ENCODE peak calls at places on chromosome 4, in six cellular contexts. One of them, this sample, is unnamed.

GRCh38 chr4:74217365-74217764 is 59.4 kb downstream of the MTHFD2L start:
- DNase-seq in activated gamma-delta T cell treated with Interleukin-2 at 50 U/mL for 16 hours: no peak
- DNase-seq in stimulated activated CD4-positive, alpha-beta T cell treated with anti-CD3 and anti-CD28 coated beads, Interleukin-2, amount 100 ng/mL, for 48 hours: no peak
- DNase-seq in PC-3: peak
- DNase-seq in NCI-H187: no peak
- DNase-seq in mesenchymal stem cell: peak
- DNase-seq in this sample: peak

GRCh38 chr4:182862921-182863320 is 54.3 kb downstream of the DCTD start:
- DNase-seq in activated gamma-delta T cell treated with Interleukin-2 at 50 U/mL for 16 hours: no peak
- DNase-seq in NCI-H187: no peak
- DNase-seq in mesenchymal stem cell: no peak
- DNase-seq in PC-3: no peak
- DNase-seq in stimulated activated CD4-positive, alpha-beta T cell treated with anti-CD3 and anti-CD28 coated beads, Interleukin-2, amount 100 ng/mL, for 48 hours: no peak
- DNase-seq in this sample: peak

GRCh38 chr4:81471361-81472248 is at the start of gene RASGEF1B:
- DNase-seq in activated gamma-delta T cell treated with Interleukin-2 at 50 U/mL for 16 hours: peak
- DNase-seq in mesenchymal stem cell: peak
- DNase-seq in NCI-H187: peak
- DNase-seq in PC-3: peak
- DNase-seq in stimulated activated CD4-positive, alpha-beta T cell treated with anti-CD3 and anti-CD28 coated beads, Interleukin-2, amount 100 ng/mL, for 48 hours: peak
- DNase-seq in this sample: peak

GRCh38 chr4:17059192-17059634 is 160.8 kb upstream of the LDB2 start:
- DNase-seq in stimulated activated CD4-positive, alpha-beta T cell treated with anti-CD3 and anti-CD28 coated beads, Interleukin-2, amount 100 ng/mL, for 48 hours: no peak
- DNase-seq in mesenchymal stem cell: no peak
- DNase-seq in PC-3: no peak
- DNase-seq in NCI-H187: no peak
- DNase-seq in activated gamma-delta T cell treated with Interleukin-2 at 50 U/mL for 16 hours: no peak
- DNase-seq in this sample: no peak

GRCh38 chr4:83334425-83335241 is at the start of gene HPSE:
- DNase-seq in mesenchymal stem cell: peak
- DNase-seq in activated gamma-delta T cell treated with Interleukin-2 at 50 U/mL for 16 hours: peak
- DNase-seq in stimulated activated CD4-positive, alpha-beta T cell treated with anti-CD3 and anti-CD28 coated beads, Interleukin-2, amount 100 ng/mL, for 48 hours: peak
- DNase-seq in NCI-H187: peak
- DNase-seq in PC-3: peak
- DNase-seq in this sample: peak

GRCh38 chr4:37989398-37990260 is 29.4 kb downstream of the PTTG2 start:
- DNase-seq in NCI-H187: no peak
- DNase-seq in stimulated activated CD4-positive, alpha-beta T cell treated with anti-CD3 and anti-CD28 coated beads, Interleukin-2, amount 100 ng/mL, for 48 hours: no peak
- DNase-seq in PC-3: no peak
- DNase-seq in activated gamma-delta T cell treated with Interleukin-2 at 50 U/mL for 16 hours: no peak
- DNase-seq in mesenchymal stem cell: no peak
- DNase-seq in this sample: no peak

GRCh38 chr4:40722576-40723161 is 27.1 kb upstream of the NSUN7 start:
- DNase-seq in activated gamma-delta T cell treated with Interleukin-2 at 50 U/mL for 16 hours: no peak
- DNase-seq in stimulated activated CD4-positive, alpha-beta T cell treated with anti-CD3 and anti-CD28 coated beads, Interleukin-2, amount 100 ng/mL, for 48 hours: no peak
- DNase-seq in mesenchymal stem cell: peak
- DNase-seq in NCI-H187: no peak
- DNase-seq in PC-3: no peak
- DNase-seq in this sample: peak

GRCh38 chr4:186887211-186887785 is 163.6 kb upstream of the FAT1 start:
- DNase-seq in activated gamma-delta T cell treated with Interleukin-2 at 50 U/mL for 16 hours: no peak
- DNase-seq in PC-3: no peak
- DNase-seq in stimulated activated CD4-positive, alpha-beta T cell treated with anti-CD3 and anti-CD28 coated beads, Interleukin-2, amount 100 ng/mL, for 48 hours: no peak
- DNase-seq in mesenchymal stem cell: peak
- DNase-seq in NCI-H187: no peak
- DNase-seq in this sample: peak

GRCh38 chr4:32169841-32170240 is 1449.7 kb downstream of the PCDH7 start:
- DNase-seq in mesenchymal stem cell: no peak
- DNase-seq in activated gamma-delta T cell treated with Interleukin-2 at 50 U/mL for 16 hours: no peak
- DNase-seq in NCI-H187: no peak
- DNase-seq in stimulated activated CD4-positive, alpha-beta T cell treated with anti-CD3 and anti-CD28 coated beads, Interleukin-2, amount 100 ng/mL, for 48 hours: no peak
- DNase-seq in PC-3: no peak
- DNase-seq in this sample: no peak

GRCh38 chr4:113686950-113687718 is 74.4 kb downstream of the CAMK2D start:
- DNase-seq in PC-3: no peak
- DNase-seq in NCI-H187: no peak
- DNase-seq in activated gamma-delta T cell treated with Interleukin-2 at 50 U/mL for 16 hours: no peak
- DNase-seq in stimulated activated CD4-positive, alpha-beta T cell treated with anti-CD3 and anti-CD28 coated beads, Interleukin-2, amount 100 ng/mL, for 48 hours: no peak
- DNase-seq in mesenchymal stem cell: no peak
- DNase-seq in this sample: no peak

GRCh38 chr4:70838972-70839536 is 636 bp downstream of the GRSF1 start:
- DNase-seq in NCI-H187: peak
- DNase-seq in stimulated activated CD4-positive, alpha-beta T cell treated with anti-CD3 and anti-CD28 coated beads, Interleukin-2, amount 100 ng/mL, for 48 hours: peak
- DNase-seq in PC-3: peak
- DNase-seq in mesenchymal stem cell: peak
- DNase-seq in activated gamma-delta T cell treated with Interleukin-2 at 50 U/mL for 16 hours: peak
- DNase-seq in this sample: peak

GRCh38 chr4:26050212-26050643 is 136.2 kb downstream of the SMIM20 start:
- DNase-seq in activated gamma-delta T cell treated with Interleukin-2 at 50 U/mL for 16 hours: no peak
- DNase-seq in stimulated activated CD4-positive, alpha-beta T cell treated with anti-CD3 and anti-CD28 coated beads, Interleukin-2, amount 100 ng/mL, for 48 hours: no peak
- DNase-seq in mesenchymal stem cell: no peak
- DNase-seq in PC-3: no peak
- DNase-seq in NCI-H187: no peak
- DNase-seq in this sample: no peak

GRCh38 chr4:7761720-7762119 is 177.9 kb downstream of the AFAP1 start:
- DNase-seq in stimulated activated CD4-positive, alpha-beta T cell treated with anti-CD3 and anti-CD28 coated beads, Interleukin-2, amount 100 ng/mL, for 48 hours: peak
- DNase-seq in mesenchymal stem cell: peak
- DNase-seq in activated gamma-delta T cell treated with Interleukin-2 at 50 U/mL for 16 hours: peak
- DNase-seq in NCI-H187: no peak
- DNase-seq in PC-3: peak
- DNase-seq in this sample: peak